ENCODE peak calls at places on chromosomes 2 and 18, in nine cellular contexts. Q, G, J, H, V, L, R, P and F are unnamed samples.

GRCh38 chr2:68432696-68433658 is 34.1 kb downstream of the FBXO48 start:
- DNase-seq in P (no peak), L (no peak), R (no peak), Q (no peak), H (no peak), G (no peak), V (no peak), J (no peak), F (no peak)

GRCh38 chr2:120596191-120596781 is 139.4 kb upstream of the GLI2 start:
- DNase-seq in V (no peak), G (peak; percentile 34), L (no peak), R (no peak), J (no peak), H (no peak), P (no peak), Q (no peak), F (peak; percentile 26)

GRCh38 chr18:74507120-74507881 is 11.1 kb downstream of the CNDP2 start:
- DNase-seq in R (no peak), Q (no peak), G (no peak), P (no peak), J (no peak), H (no peak), V (no peak), L (no peak), F (no peak)

GRCh38 chr2:222421626-222422025 is 2.7 kb upstream of the SGPP2 start:
- DNase-seq in L (no peak), J (no peak), Q (no peak), V (no peak), G (no peak), R (no peak), P (no peak), H (no peak), F (no peak)

GRCh38 chr2:198316852-198317395 is 512.5 kb downstream of the PLCL1 start:
- DNase-seq in J (no peak), V (no peak), H (no peak), G (no peak), P (no peak), L (no peak), R (no peak), Q (no peak), F (no peak)

GRCh38 chr2:215970425-215970824 is 42.9 kb downstream of the MREG start:
- DNase-seq in R (no peak), L (no peak), J (peak; percentile 43), P (no peak), Q (no peak), V (peak; percentile 49), H (peak; percentile 60), G (no peak), F (no peak)

GRCh38 chr2:165203689-165204559 is at the start of gene SCN3A:
- DNase-seq in L (no peak), R (peak; percentile 6), G (peak; percentile 61), P (peak; percentile 19), Q (peak; percentile 77), V (peak; percentile 33), J (peak; percentile 15), H (peak; percentile 46), F (peak; percentile 41)

GRCh38 chr2:70095833-70096670 is 8.8 kb downstream of the PCBP1 start:
- DNase-seq in Q (no peak), L (no peak), P (no peak), V (no peak), J (no peak), R (no peak), G (no peak), H (no peak), F (no peak)

GRCh38 chr2:161384864-161385263 is 31.2 kb upstream of the TBR1 start:
- DNase-seq in H (no peak), G (no peak), V (no peak), P (no peak), L (peak; percentile 32), Q (peak; percentile 70), R (no peak), J (no peak), F (no peak)

GRCh38 chr2:237222178-237222577 is 136.5 kb downstream of the COPS8 start:
- DNase-seq in J (peak; percentile 60), R (no peak), V (peak; percentile 98), Q (no peak), L (no peak), G (peak; percentile 90), H (peak; percentile 98), P (no peak), F (peak; percentile 91)

GRCh38 chr2:89797320-89798038 is 1106.0 kb downstream of the RPIA start:
- DNase-seq in J (no peak), Q (no peak), R (no peak), L (no peak), P (no peak), G (no peak), V (no peak), H (no peak), F (no peak)

DNA sequence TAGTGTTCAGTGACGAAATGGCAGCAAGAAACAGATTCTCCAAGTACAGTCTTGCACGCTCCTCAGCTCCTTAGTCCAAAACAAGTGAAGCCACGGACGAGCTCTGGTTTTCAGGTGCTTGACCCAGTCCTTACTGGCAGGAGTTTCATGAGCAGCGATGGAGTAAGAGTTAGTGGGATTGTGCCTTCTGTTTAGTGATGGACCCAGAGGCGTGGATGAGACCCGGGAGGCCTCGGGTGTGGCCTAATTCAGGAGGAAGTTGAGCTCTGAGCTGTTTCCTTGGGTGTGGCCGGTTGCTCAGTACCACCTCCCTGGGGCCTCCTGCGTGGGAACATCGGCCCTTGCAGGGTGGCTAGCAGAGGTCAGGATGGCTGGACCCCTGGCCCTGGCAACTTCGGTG is 52.0 kb downstream of the KIF5C start:
- DNase-seq in R (no peak), H (no peak), J (no peak), L (peak; percentile 62), G (no peak), V (no peak), Q (peak; percentile 6), P (no peak), F (no peak)
- H3K4me3 ChIP-seq in R (peak overlapping the region; percentile 13), H (no peak overlapping the region), J (no peak overlapping the region), L (peak overlapping the region; percentile 53), G (no peak overlapping the region), V (no peak overlapping the region), Q (peak overlapping the region; percentile 47), P (no peak overlapping the region), F (no peak overlapping the region)

DNA sequence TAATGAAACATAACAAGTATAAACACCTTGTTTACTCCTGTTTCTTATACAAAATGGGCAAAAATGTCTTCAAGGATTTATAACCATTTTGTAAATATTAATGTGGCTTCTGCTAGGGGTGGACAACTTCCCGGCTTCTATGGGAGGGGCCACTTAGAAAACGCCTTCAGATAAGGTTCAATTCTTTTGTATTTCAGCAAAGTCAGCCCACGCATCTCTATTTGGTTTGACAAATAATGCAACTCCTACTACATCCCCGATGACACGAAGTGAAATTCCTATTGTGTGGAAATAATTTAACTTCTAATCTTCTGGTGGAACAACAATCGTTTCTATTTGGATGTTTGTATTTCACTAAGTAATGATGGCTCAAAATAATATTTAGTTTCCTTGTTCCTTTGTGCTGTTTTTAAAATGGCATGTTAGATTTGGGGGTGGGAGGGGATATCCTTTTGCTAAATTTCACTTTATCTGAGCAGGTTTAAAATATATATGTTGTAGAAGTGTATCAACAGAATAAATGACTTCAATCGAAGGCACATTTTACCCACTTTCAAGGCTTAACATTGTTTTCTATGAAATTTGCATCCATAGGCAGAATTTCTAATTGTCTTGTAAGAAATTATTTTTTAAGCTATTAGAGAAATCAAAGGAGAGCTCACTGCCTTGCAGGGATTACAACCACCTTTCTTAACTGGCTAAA is 14.6 kb upstream of the HOXD1 start:
- DNase-seq in L (no peak), H (peak; percentile 72), Q (no peak), G (no peak), P (no peak), R (no peak), J (no peak), V (peak; percentile 68), F (no peak)
- H3K27me3 ChIP-seq in L (no peaks in the 10 kb centered on the region), H (peaks cover 55% of the 10 kb centered on the region), Q (no peaks in the 10 kb centered on the region), G (peaks cover 100% of the 10 kb centered on the region), P (peaks cover 12% of the 10 kb centered on the region), R (peaks cover 100% of the 10 kb centered on the region), J (peaks cover 87% of the 10 kb centered on the region), V (peaks cover 69% of the 10 kb centered on the region), F (no peaks in the 10 kb centered on the region)

GRCh38 chr2:144357623-144358400 is 162.1 kb downstream of the ZEB2 start:
- DNase-seq in J (peak; percentile 97), R (peak; percentile 20), L (peak; percentile 63), H (peak; percentile 99), P (no peak), V (peak; percentile 99), G (peak; percentile 92), Q (peak; percentile 70), F (peak; percentile 73)
- H3K4me3 ChIP-seq in J (no peak overlapping the region), R (no peak overlapping the region), L (peak overlapping the region; percentile 2), H (no peak overlapping the region), P (no peak overlapping the region), V (no peak overlapping the region), G (no peak overlapping the region), Q (no peak overlapping the region), F (no peak overlapping the region)

GRCh38 chr2:66437601-66438497 is 2.9 kb downstream of the MEIS1 start:
- DNase-seq in G (peak; percentile 41), R (no peak), H (peak; percentile 41), J (no peak), L (no peak), Q (peak; percentile 32), V (no peak), P (no peak), F (no peak)
- H3K27me3 ChIP-seq in G (no peaks in the 10 kb centered on the region), R (no peaks in the 10 kb centered on the region), H (no peaks in the 10 kb centered on the region), J (peaks cover 87% of the 10 kb centered on the region), L (no peaks in the 10 kb centered on the region), Q (no peaks in the 10 kb centered on the region), V (peaks cover 14% of the 10 kb centered on the region), P (no peaks in the 10 kb centered on the region), F (no peaks in the 10 kb centered on the region)

DNA sequence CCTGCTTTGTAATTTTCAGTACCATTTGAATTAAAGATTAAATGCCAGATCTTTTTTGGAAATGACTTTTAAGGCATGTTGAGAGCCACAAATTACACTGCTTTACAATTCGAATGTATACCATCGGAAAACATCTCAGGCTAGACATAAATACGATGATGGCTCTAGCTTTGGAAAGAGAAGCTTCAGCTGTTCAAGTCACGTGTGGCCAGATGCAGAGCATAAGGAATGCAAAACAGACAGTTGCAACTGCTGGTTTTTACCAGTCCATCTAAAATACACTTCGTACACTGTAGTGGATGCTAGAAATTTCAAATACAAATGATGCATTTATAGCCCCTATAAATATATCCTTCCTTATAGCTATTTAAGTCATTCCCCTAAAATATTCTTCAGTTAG is 8.0 kb downstream of the ZNF516 start:
- DNase-seq in H (no peak), V (no peak), P (no peak), J (no peak), Q (no peak), G (peak; percentile 54), L (no peak), R (no peak), F (no peak)
- H3K4me3 ChIP-seq in H (peak overlapping the region; percentile 18), V (no peak overlapping the region), P (no peak overlapping the region), J (no peak overlapping the region), Q (no peak overlapping the region), G (no peak overlapping the region), L (no peak overlapping the region), R (no peak overlapping the region), F (no peak overlapping the region)

DNA sequence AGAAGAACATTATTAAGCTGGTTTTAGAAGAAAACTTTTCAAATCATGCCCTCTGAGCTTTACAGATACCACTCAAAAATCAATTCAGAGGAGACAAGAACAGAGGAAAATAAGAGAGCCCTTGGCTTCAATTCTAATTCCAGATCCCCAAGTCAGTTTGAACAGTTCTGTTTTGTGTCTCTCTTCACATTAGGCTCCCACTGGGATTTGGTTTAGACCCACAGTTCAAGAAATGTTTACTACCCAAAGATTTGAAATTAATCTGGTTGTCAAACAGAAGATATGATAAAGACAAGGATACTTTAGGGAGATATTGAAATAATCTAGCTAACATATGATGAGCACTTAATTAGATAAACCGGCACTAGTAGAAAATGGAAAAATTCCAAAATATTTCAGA is 329.5 kb downstream of the RAD51AP2 start:
- DNase-seq in L (no peak), H (no peak), P (no peak), R (no peak), Q (no peak), J (no peak), V (no peak), G (no peak), F (no peak)
- H3K27me3 ChIP-seq in L (no peaks in the 10 kb centered on the region), H (no peaks in the 10 kb centered on the region), P (no peaks in the 10 kb centered on the region), R (no peaks in the 10 kb centered on the region), Q (no peaks in the 10 kb centered on the region), J (no peaks in the 10 kb centered on the region), V (no peaks in the 10 kb centered on the region), G (no peaks in the 10 kb centered on the region), F (no peaks in the 10 kb centered on the region)